ENCODE peak calls at places on chromosomes 13 and 19, in nine cellular contexts. One of them, this sample, is unnamed. For H3K4me1 and H3K27me3, the result is how much of the 10 kb centered on the place peaks cover.

GRCh38 chr19:43789029-43789428 is 8.3 kb upstream of the KCNN4 start:
- DNase-seq in heart left ventricle: no peak
- DNase-seq in transverse colon: no peak
- DNase-seq in ovary: no peak
- DNase-seq in esophagus squamous epithelium: no peak
- DNase-seq in Peyer's patch: no peak
- DNase-seq in tibial nerve: no peak
- DNase-seq in prostate gland: no peak
- DNase-seq in adrenal gland: peak
- DNase-seq in this sample: no peak

GRCh38 chr19:31354919-31355318 is 5.7 kb upstream of the TSHZ3 start:
- DNase-seq in heart left ventricle: no peak
- DNase-seq in transverse colon: no peak
- DNase-seq in ovary: no peak
- DNase-seq in esophagus squamous epithelium: no peak
- DNase-seq in Peyer's patch: no peak
- DNase-seq in tibial nerve: no peak
- DNase-seq in prostate gland: no peak
- DNase-seq in adrenal gland: no peak
- DNase-seq in this sample: no peak

GRCh38 chr13:75432045-75432444 is 49.9 kb downstream of the TBC1D4 start:
- DNase-seq in heart left ventricle: no peak
- DNase-seq in transverse colon: no peak
- DNase-seq in ovary: no peak
- DNase-seq in esophagus squamous epithelium: no peak
- DNase-seq in Peyer's patch: no peak
- DNase-seq in tibial nerve: no peak
- DNase-seq in prostate gland: no peak
- DNase-seq in adrenal gland: no peak
- DNase-seq in this sample: no peak

GRCh38 chr13:100240109-100240779 is 151.4 kb downstream of the PCCA start:
- DNase-seq in heart left ventricle: no peak
- DNase-seq in transverse colon: no peak
- DNase-seq in ovary: no peak
- DNase-seq in esophagus squamous epithelium: no peak
- DNase-seq in Peyer's patch: no peak
- DNase-seq in tibial nerve: no peak
- DNase-seq in prostate gland: no peak
- DNase-seq in adrenal gland: no peak
- DNase-seq in this sample: no peak

GRCh38 chr19:28468701-28469459 is 744.1 kb downstream of the UQCRFS1 start:
- DNase-seq in heart left ventricle: no peak
- DNase-seq in transverse colon: peak
- DNase-seq in ovary: no peak
- DNase-seq in esophagus squamous epithelium: no peak
- DNase-seq in Peyer's patch: peak
- DNase-seq in tibial nerve: no peak
- DNase-seq in prostate gland: no peak
- DNase-seq in adrenal gland: peak
- DNase-seq in this sample: no peak

GRCh38 chr13:42312817-42313431 is 41.0 kb downstream of the AKAP11 start:
- DNase-seq in heart left ventricle: no peak
- DNase-seq in transverse colon: no peak
- DNase-seq in ovary: no peak
- DNase-seq in esophagus squamous epithelium: no peak
- DNase-seq in Peyer's patch: no peak
- DNase-seq in tibial nerve: no peak
- DNase-seq in prostate gland: no peak
- DNase-seq in adrenal gland: no peak
- DNase-seq in this sample: no peak

GRCh38 chr13:48594080-48594815 is 59.5 kb upstream of the CYSLTR2 start:
- DNase-seq in heart left ventricle: no peak
- DNase-seq in transverse colon: no peak
- DNase-seq in ovary: no peak
- DNase-seq in esophagus squamous epithelium: no peak
- DNase-seq in Peyer's patch: no peak
- DNase-seq in tibial nerve: no peak
- DNase-seq in prostate gland: no peak
- DNase-seq in adrenal gland: no peak
- DNase-seq in this sample: no peak

GRCh38 chr13:78045916-78046315 is 127.3 kb upstream of the EDNRB start:
- DNase-seq in heart left ventricle: no peak
- DNase-seq in transverse colon: no peak
- DNase-seq in ovary: no peak
- DNase-seq in esophagus squamous epithelium: no peak
- DNase-seq in Peyer's patch: no peak
- DNase-seq in tibial nerve: no peak
- DNase-seq in prostate gland: no peak
- DNase-seq in adrenal gland: no peak
- DNase-seq in this sample: no peak

GRCh38 chr19:52689804-52690394 is 44.9 kb downstream of the ZNF611 start:
- DNase-seq in heart left ventricle: peak
- DNase-seq in transverse colon: peak
- DNase-seq in ovary: peak
- DNase-seq in esophagus squamous epithelium: no peak
- DNase-seq in Peyer's patch: peak
- DNase-seq in tibial nerve: peak
- DNase-seq in prostate gland: peak
- DNase-seq in adrenal gland: peak
- DNase-seq in this sample: no peak

GRCh38 chr19:11662278-11662677 is 65.0 kb downstream of the ZNF627 start:
- DNase-seq in heart left ventricle: no peak
- DNase-seq in transverse colon: no peak
- DNase-seq in ovary: no peak
- DNase-seq in esophagus squamous epithelium: no peak
- DNase-seq in Peyer's patch: no peak
- DNase-seq in tibial nerve: no peak
- DNase-seq in prostate gland: no peak
- DNase-seq in adrenal gland: no peak
- DNase-seq in this sample: no peak

GRCh38 chr13:44365008-44365407 is 8.6 kb upstream of the SERP2 start:
- DNase-seq in heart left ventricle: no peak
- DNase-seq in transverse colon: no peak
- DNase-seq in ovary: no peak
- DNase-seq in esophagus squamous epithelium: no peak
- DNase-seq in Peyer's patch: no peak
- DNase-seq in tibial nerve: no peak
- DNase-seq in prostate gland: no peak
- DNase-seq in adrenal gland: no peak
- DNase-seq in this sample: no peak

GRCh38 chr13:26956532-26957142 is 196.1 kb upstream of the GPR12 start:
- DNase-seq in heart left ventricle: no peak
- DNase-seq in transverse colon: peak
- DNase-seq in ovary: no peak
- DNase-seq in esophagus squamous epithelium: no peak
- DNase-seq in Peyer's patch: no peak
- DNase-seq in tibial nerve: no peak
- DNase-seq in prostate gland: no peak
- DNase-seq in adrenal gland: peak
- DNase-seq in this sample: no peak

GRCh38 chr13:76861859-76862258 is 24.3 kb downstream of the KCTD12 start:
- DNase-seq in heart left ventricle: no peak
- DNase-seq in transverse colon: no peak
- DNase-seq in ovary: no peak
- DNase-seq in esophagus squamous epithelium: no peak
- DNase-seq in Peyer's patch: no peak
- DNase-seq in tibial nerve: no peak
- DNase-seq in prostate gland: no peak
- DNase-seq in adrenal gland: peak
- DNase-seq in this sample: no peak

GRCh38 chr19:32124585-32124984 is 220.8 kb upstream of the ZNF507 start:
- DNase-seq in heart left ventricle: no peak
- DNase-seq in transverse colon: no peak
- DNase-seq in ovary: no peak
- DNase-seq in esophagus squamous epithelium: no peak
- DNase-seq in Peyer's patch: no peak
- DNase-seq in tibial nerve: no peak
- DNase-seq in prostate gland: no peak
- DNase-seq in adrenal gland: no peak
- DNase-seq in this sample: no peak

GRCh38 chr13:104953588-104953987 is 1581.9 kb downstream of the EFNB2 start:
- DNase-seq in heart left ventricle: no peak
- DNase-seq in transverse colon: no peak
- DNase-seq in ovary: no peak
- DNase-seq in esophagus squamous epithelium: no peak
- DNase-seq in Peyer's patch: no peak
- DNase-seq in tibial nerve: no peak
- DNase-seq in prostate gland: no peak
- DNase-seq in adrenal gland: no peak
- DNase-seq in this sample: no peak

GRCh38 chr13:85828094-85828684 is 29.0 kb upstream of the SLITRK6 start:
- DNase-seq in heart left ventricle: no peak
- DNase-seq in transverse colon: no peak
- DNase-seq in ovary: no peak
- DNase-seq in esophagus squamous epithelium: no peak
- DNase-seq in Peyer's patch: no peak
- DNase-seq in tibial nerve: no peak
- DNase-seq in prostate gland: no peak
- DNase-seq in adrenal gland: peak
- DNase-seq in this sample: no peak

GRCh38 chr19:38369584-38369983 is 4.8 kb upstream of the PSMD8 start:
- DNase-seq in heart left ventricle: no peak
- DNase-seq in transverse colon: no peak
- DNase-seq in ovary: no peak
- DNase-seq in esophagus squamous epithelium: no peak
- DNase-seq in Peyer's patch: no peak
- DNase-seq in tibial nerve: no peak
- DNase-seq in prostate gland: no peak
- DNase-seq in adrenal gland: no peak
- DNase-seq in this sample: no peak

DNA sequence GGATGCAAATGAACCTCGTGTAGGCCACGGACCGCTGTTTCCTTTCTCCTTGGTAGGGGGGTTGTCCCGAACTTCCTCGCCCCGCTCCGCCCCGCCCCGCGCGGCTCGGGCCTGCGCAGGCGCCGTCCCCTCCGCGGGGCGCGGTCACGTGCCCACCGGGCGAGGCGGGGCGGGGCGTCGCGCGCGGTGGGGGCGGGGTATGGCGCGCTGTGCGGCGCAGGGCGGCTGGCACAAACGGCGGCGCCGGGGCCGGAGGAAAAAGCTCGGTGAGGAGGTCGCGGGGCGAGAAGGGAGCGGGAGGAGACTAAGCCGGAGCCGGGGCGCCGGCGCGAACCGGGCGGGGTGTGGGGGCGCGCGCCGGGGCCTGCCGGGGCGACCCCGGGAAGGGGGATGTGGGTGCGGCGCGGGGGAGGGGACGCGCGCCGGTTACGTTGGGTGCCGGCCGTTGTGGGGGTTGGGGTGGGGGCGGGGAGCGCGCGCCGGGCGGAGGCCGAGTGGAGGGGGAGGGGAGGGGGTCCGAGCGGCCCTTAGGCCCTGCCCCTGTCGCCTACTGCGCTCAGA is at the start of gene EGLN2:
- DNase-seq in heart left ventricle: no peak
- DNase-seq in transverse colon: no peak
- DNase-seq in ovary: no peak
- DNase-seq in esophagus squamous epithelium: no peak
- DNase-seq in Peyer's patch: no peak
- DNase-seq in tibial nerve: no peak
- DNase-seq in prostate gland: no peak
- DNase-seq in adrenal gland: no peak
- DNase-seq in this sample: no peak
- TF ChIP-seq POLR2A in heart left ventricle: peak
- TF ChIP-seq POLR2A in transverse colon: no peak
- TF ChIP-seq POLR2A in ovary: peak
- TF ChIP-seq POLR2A in esophagus squamous epithelium: peak
- TF ChIP-seq POLR2A in Peyer's patch: peak
- TF ChIP-seq POLR2A in tibial nerve: peak
- TF ChIP-seq POLR2A in prostate gland: peak
- TF ChIP-seq POLR2A in adrenal gland: peak
- TF ChIP-seq POLR2A in this sample: no peak

GRCh38 chr19:41324921-41325639 is 15.1 kb downstream of the CCDC97 start:
- DNase-seq in heart left ventricle: peak
- DNase-seq in transverse colon: peak
- DNase-seq in ovary: peak
- DNase-seq in esophagus squamous epithelium: no peak
- DNase-seq in Peyer's patch: peak
- DNase-seq in tibial nerve: no peak
- DNase-seq in prostate gland: peak
- DNase-seq in adrenal gland: peak
- DNase-seq in this sample: no peak
- H3K4me1 ChIP-seq in heart left ventricle: half or more
- H3K4me1 ChIP-seq in transverse colon: half or more
- H3K4me1 ChIP-seq in ovary: under half
- H3K4me1 ChIP-seq in esophagus squamous epithelium: half or more
- H3K4me1 ChIP-seq in Peyer's patch: half or more
- H3K4me1 ChIP-seq in tibial nerve: half or more
- H3K4me1 ChIP-seq in prostate gland: under half
- H3K4me1 ChIP-seq in adrenal gland: half or more
- H3K4me1 ChIP-seq in this sample: half or more

DNA sequence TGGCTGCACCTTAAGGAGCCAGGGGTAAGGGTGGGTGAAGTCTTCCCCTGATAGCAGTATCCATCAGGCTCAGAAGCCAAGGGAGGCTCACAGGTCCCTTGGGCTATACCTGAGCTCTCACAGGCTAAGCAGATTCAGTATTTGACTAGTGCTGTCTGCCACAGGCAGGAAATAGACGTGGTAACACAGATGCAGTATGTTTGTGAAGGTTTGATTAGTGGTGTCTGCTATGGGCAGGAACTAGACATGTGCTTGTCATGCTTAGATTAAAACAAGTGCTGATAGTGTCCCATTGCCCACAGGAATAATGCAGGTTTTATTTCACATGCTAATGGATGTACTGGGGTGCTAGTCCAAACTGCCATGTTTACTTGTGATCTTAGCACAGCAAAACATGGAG is 4.0 kb downstream of the SYT5 start:
- DNase-seq in heart left ventricle: no peak
- DNase-seq in transverse colon: no peak
- DNase-seq in ovary: no peak
- DNase-seq in esophagus squamous epithelium: no peak
- DNase-seq in Peyer's patch: no peak
- DNase-seq in tibial nerve: no peak
- DNase-seq in prostate gland: no peak
- DNase-seq in adrenal gland: no peak
- DNase-seq in this sample: no peak
- H3K27me3 ChIP-seq in heart left ventricle: half or more
- H3K27me3 ChIP-seq in transverse colon: half or more
- H3K27me3 ChIP-seq in ovary: under half
- H3K27me3 ChIP-seq in esophagus squamous epithelium: under half
- H3K27me3 ChIP-seq in Peyer's patch: under half
- H3K27me3 ChIP-seq in tibial nerve: under half
- H3K27me3 ChIP-seq in prostate gland: under half
- H3K27me3 ChIP-seq in adrenal gland: under half
- H3K27me3 ChIP-seq in this sample: under half

DNA sequence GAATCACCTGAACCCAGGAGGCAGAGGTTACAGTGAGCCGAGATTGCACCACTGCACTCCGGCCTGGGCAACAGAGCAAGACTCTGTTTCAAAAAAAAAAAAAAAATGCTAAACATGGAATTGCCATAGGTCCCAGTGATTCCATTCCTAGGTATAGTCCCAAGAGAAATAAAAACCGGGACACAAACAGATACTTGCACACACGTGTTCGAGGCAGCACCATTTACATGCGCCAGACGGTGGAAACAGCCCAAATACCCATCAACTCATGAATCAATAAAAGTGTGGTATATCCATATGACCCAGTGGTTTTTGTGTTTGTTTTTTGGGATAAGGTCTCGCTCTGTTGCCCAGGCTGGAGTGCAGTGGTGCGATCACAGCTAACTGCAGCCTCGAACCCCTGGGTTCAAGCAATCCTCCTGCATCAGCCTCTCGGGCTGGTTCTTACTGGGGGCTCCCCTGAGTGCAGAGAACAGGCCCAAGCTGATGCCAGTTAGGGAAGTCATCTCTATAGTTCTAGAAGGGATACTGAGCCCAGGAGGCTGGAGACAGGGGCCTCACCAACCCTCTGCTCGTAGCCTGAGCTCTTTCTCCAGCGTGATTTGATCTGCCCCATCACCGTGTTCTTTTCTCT is 8.5 kb downstream of the KLF2 start:
- DNase-seq in heart left ventricle: no peak
- DNase-seq in transverse colon: no peak
- DNase-seq in ovary: no peak
- DNase-seq in esophagus squamous epithelium: no peak
- DNase-seq in Peyer's patch: no peak
- DNase-seq in tibial nerve: no peak
- DNase-seq in prostate gland: no peak
- DNase-seq in adrenal gland: no peak
- DNase-seq in this sample: no peak
- TF ChIP-seq POLR2A in heart left ventricle: no peak
- TF ChIP-seq POLR2A in transverse colon: no peak
- TF ChIP-seq POLR2A in ovary: no peak
- TF ChIP-seq POLR2A in esophagus squamous epithelium: no peak
- TF ChIP-seq POLR2A in Peyer's patch: no peak
- TF ChIP-seq POLR2A in tibial nerve: no peak
- TF ChIP-seq POLR2A in prostate gland: no peak
- TF ChIP-seq POLR2A in adrenal gland: no peak
- TF ChIP-seq POLR2A in this sample: no peak

This sample was measured in vagina.